ENCODE peak calls at places on chromosomes 16 and 17, in six cellular contexts. F, U, K, Z, Y and S are unnamed samples.

GRCh38 chr17:75844530-75845057 is 390 bp upstream of the UNC13D start:
- DNase-seq in F (no peak), U (peak), K (no peak), Z (no peak), Y (no peak), S (no peak)

GRCh38 chr17:71184716-71185115 is 936.1 kb upstream of the SOX9 start:
- DNase-seq in F (peak), U (no peak), K (no peak), Z (no peak), Y (no peak), S (peak)

GRCh38 chr16:23699100-23699499 is 13.9 kb downstream of the ERN2 start:
- DNase-seq in F (no peak), U (no peak), K (no peak), Z (peak), Y (no peak), S (no peak)

GRCh38 chr17:10790491-10791401 is 13.2 kb downstream of the TMEM238L start:
- DNase-seq in F (peak), U (no peak), K (no peak), Z (no peak), Y (no peak), S (peak)

GRCh38 chr17:21293846-21294240 is 9.3 kb downstream of the MAP2K3 start:
- DNase-seq in F (no peak), U (no peak), K (no peak), Z (no peak), Y (no peak), S (no peak)

GRCh38 chr17:13594762-13595697 is 6.7 kb downstream of the HS3ST3A1 start:
- DNase-seq in F (peak), U (peak), K (peak), Z (peak), Y (peak), S (no peak)

GRCh38 chr17:77163521-77164280 is 22.9 kb downstream of the SEC14L1 start:
- DNase-seq in F (no peak), U (no peak), K (no peak), Z (no peak), Y (no peak), S (no peak)

GRCh38 chr17:7043544-7044268 is at the start of gene SLC16A11:
- DNase-seq in F (no peak), U (no peak), K (peak), Z (peak), Y (no peak), S (no peak)

GRCh38 chr16:89442990-89443726 is 47.2 kb downstream of the ANKRD11 start:
- DNase-seq in F (peak), U (peak), K (no peak), Z (no peak), Y (no peak), S (peak)